ENCODE peak calls at places on chromosomes 3 and 15, in eight cellular contexts. M, D, Q, Z, U, I, Y and J are unnamed samples.
A peak's percentile ranks its signal among the peaks of the same experiment; 100 is the strongest.

GRCh38 chr3:110526732-110527727 is 544.6 kb upstream of the NECTIN3 start:
- DNase-seq in Q (peak; percentile 95), D (no peak), Z (no peak), I (peak; percentile 61), Y (peak; percentile 10), U (peak; percentile 55), M (peak; percentile 96), J (peak; percentile 76)

GRCh38 chr3:45273681-45274515 is 47.8 kb upstream of the TMEM158 start:
- DNase-seq in U (no peak), Q (peak; percentile 49), Y (no peak), I (no peak), M (no peak), Z (no peak), D (no peak), J (no peak)

GRCh38 chr3:141915016-141915415 is 38.6 kb downstream of the ATP1B3 start:
- DNase-seq in Y (no peak), I (no peak), Q (peak; percentile 64), Z (no peak), M (peak; percentile 42), U (no peak), D (no peak), J (no peak)

GRCh38 chr3:117045143-117045542 is 335.6 kb downstream of the TUSC7 start:
- DNase-seq in U (no peak), M (no peak), Z (no peak), Q (peak; percentile 14), Y (no peak), I (peak; percentile 80), D (no peak), J (no peak)

GRCh38 chr15:41695750-41696436 is 35.7 kb downstream of the MGA start:
- DNase-seq in M (peak; percentile 7), Q (peak; percentile 73), I (peak; percentile 45), D (no peak), Y (peak; percentile 8), Z (peak; percentile 65), U (peak; percentile 24), J (peak; percentile 24)

GRCh38 chr15:82540984-82541431 is 751 bp upstream of the RPS17 start:
- DNase-seq in Y (peak; percentile 57), U (no peak), I (peak; percentile 55), Z (no peak), D (peak; percentile 47), Q (peak; percentile 38), M (peak; percentile 14), J (no peak)

GRCh38 chr3:42936157-42936981 is 30.4 kb downstream of the ZNF662 start:
- DNase-seq in M (peak; percentile 27), Y (no peak), Z (no peak), Q (peak; percentile 16), U (no peak), I (peak; percentile 38), D (no peak), J (no peak)

GRCh38 chr3:55089211-55089610 is 161.4 kb upstream of the LRTM1 start:
- DNase-seq in U (no peak), I (no peak), Y (no peak), Z (no peak), M (peak; percentile 67), D (no peak), Q (peak; percentile 54), J (no peak)

GRCh38 chr3:160225181-160226025 is at the start of gene C3orf80:
- DNase-seq in Y (peak; percentile 49), D (peak; percentile 57), M (peak; percentile 38), I (peak; percentile 91), Q (peak; percentile 26), U (peak; percentile 21), Z (peak; percentile 32), J (peak; percentile 48)

GRCh38 chr15:83436513-83437158 is 10.5 kb upstream of the SH3GL3 start:
- DNase-seq in I (peak; percentile 81), Y (peak; percentile 68), Q (peak; percentile 52), M (peak; percentile 35), U (peak; percentile 33), D (no peak), Z (no peak), J (peak; percentile 27)

GRCh38 chr3:43005253-43005652 is 26.1 kb downstream of the GASK1A start:
- DNase-seq in M (no peak), Y (no peak), I (no peak), D (no peak), Q (no peak), U (no peak), Z (no peak), J (no peak)

GRCh38 chr3:27560484-27561056 is 76.4 kb upstream of the SLC4A7 start:
- DNase-seq in M (no peak), U (no peak), Z (no peak), D (no peak), Y (no peak), I (no peak), Q (no peak), J (no peak)
- H3K27ac ChIP-seq in M (no peak overlapping the region), U (no peak overlapping the region), Z (no peak overlapping the region), D (no peak overlapping the region), Y (peak overlapping the region; percentile 51), I (no peak overlapping the region), Q (no peak overlapping the region), J (no peak overlapping the region)

GRCh38 chr15:31378363-31378903 is 51.8 kb downstream of the KLF13 start:
- DNase-seq in U (no peak), I (no peak), Z (no peak), M (no peak), Y (no peak), Q (no peak), D (no peak), J (no peak)
- H3K27ac ChIP-seq in U (no peak overlapping the region), I (no peak overlapping the region), Z (peak overlapping the region; percentile 18), M (no peak overlapping the region), Y (no peak overlapping the region), Q (no peak overlapping the region), D (no peak overlapping the region), J (no peak overlapping the region)

DNA sequence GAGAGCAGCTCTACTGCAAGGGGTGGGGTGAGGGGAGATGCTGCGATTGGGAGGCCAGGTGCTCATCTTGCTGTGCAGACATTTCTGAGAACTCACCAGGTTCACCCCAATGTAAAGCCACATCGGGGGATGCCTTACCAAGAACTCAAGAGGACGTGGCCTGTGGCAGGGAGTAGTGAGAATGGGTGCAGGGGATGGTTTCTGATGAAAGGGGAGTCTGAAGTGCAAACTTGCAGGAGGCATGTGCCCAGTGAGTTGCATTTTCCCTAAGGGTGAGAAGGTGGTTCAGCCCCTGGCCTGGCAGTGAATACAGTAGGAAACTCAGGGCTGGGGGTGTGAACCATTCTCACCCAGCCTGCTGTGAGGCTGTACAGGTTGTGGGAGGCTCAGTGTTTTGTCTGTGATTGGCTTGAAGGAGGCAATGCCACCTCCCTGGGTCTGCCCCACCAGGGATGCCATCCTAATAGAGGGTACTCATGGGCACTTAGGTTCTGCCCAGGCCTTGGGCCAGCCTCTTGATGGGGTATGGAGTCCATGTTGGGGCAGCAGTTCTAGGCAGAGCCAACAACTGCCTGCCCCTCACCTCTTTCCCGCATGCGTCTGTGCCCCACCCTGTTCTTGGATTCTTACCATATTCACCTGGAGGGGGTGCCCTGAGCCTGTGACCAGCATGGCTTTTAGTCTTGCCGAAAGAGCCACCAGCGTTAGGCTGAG is 4.4 kb downstream of the HEMK1 start:
- DNase-seq in I (no peak), D (no peak), Q (no peak), U (no peak), M (no peak), Y (no peak), Z (peak; percentile 26), J (no peak)
- H3K27ac ChIP-seq in I (no peak overlapping the region), D (no peak overlapping the region), Q (no peak overlapping the region), U (no peak overlapping the region), M (no peak overlapping the region), Y (no peak overlapping the region), Z (peak overlapping the region; percentile 75), J (no peak overlapping the region)

GRCh38 chr15:45521596-45522167 is 873 bp downstream of the SLC30A4 start:
- DNase-seq in Y (no peak), D (no peak), I (peak; percentile 4), Z (peak; percentile 1), U (no peak), M (peak; percentile 8), Q (no peak), J (no peak)
- H3K27ac ChIP-seq in Y (peak overlapping the region; percentile 91), D (peak overlapping the region; percentile 59), I (no peak overlapping the region), Z (no peak overlapping the region), U (peak overlapping the region; percentile 25), M (no peak overlapping the region), Q (peak overlapping the region; percentile 14), J (no peak overlapping the region)

GRCh38 chr15:67840747-67841634 is 1.1 kb upstream of the RNU6-1 start:
- DNase-seq in Z (peak; percentile 8), M (peak; percentile 42), U (no peak), D (no peak), I (no peak), Y (peak; percentile 86), Q (peak; percentile 58), J (peak; percentile 63)

GRCh38 chr15:67845974-67846373 is 6.1 kb upstream of the RNU6-1 start:
- DNase-seq in D (no peak), Y (no peak), Z (no peak), U (no peak), M (no peak), Q (no peak), I (no peak), J (no peak)

GRCh38 chr15:67843092-67843501 is 3.3 kb upstream of the RNU6-1 start:
- DNase-seq in U (no peak), M (no peak), I (no peak), Q (no peak), D (no peak), Z (no peak), Y (no peak), J (no peak)

GRCh38 chr15:67839929-67840746 is at the start of gene RNU6-1:
- DNase-seq in Y (peak; percentile 98), D (peak; percentile 95), Q (peak; percentile 91), U (peak; percentile 81), I (peak; percentile 91), M (peak; percentile 79), Z (peak; percentile 98), J (peak; percentile 98)

DNA sequence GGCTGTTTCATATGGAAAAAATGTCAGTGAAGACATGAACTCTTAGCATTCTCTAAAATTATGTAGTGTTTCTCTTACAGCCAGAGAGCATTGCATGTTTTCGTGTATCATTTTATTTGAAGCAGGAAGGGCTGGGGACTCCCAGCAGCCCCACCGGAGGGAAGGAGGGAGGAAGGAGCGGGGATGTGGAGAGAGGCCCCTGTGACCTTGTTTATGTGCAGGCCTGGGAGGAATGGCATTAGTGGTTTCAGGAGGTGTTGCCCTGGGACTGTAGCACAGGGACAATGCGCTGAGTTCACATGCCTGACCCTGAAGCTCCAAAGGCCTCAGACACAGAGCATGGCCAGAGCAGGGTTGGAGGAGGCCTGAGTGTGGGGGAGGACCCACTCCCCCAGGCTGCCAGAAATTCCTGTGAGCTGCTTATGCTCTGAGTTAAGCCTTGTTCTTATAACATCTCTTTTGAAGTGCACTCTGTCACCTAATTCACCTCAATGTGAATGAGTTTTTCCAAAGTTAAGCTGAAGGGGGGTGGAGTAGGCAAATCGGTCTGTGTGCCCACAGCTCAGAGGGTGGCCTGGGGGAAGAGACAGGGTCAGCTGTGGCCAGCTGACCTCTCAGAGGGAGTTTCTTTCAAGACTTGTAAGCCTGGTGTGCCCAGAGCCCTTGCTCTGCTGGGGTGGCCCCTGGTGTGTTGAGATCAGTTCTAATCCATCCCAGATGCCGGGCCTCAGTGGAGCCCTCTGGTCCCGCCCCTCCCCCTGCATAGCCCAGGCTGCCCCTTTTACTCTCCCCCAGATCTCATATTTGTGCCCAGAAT is 3.9 kb upstream of the RNU6-1 start:
- DNase-seq in Q (peak; percentile 56), Z (no peak), U (no peak), Y (no peak), I (no peak), D (no peak), M (peak; percentile 51), J (peak; percentile 74)
- H3K27ac ChIP-seq in Q (peak overlapping the region; percentile 23), Z (no peak overlapping the region), U (no peak overlapping the region), Y (peak overlapping the region; percentile 11), I (no peak overlapping the region), D (no peak overlapping the region), M (no peak overlapping the region), J (peak overlapping the region; percentile 4)